ENCODE peak calls at places on chromosome 9, in five cellular contexts. B, X, W, S and Z are unnamed samples.

GRCh38 chr9:35333551-35333950 is 156.4 kb upstream of the RUSC2 start:
- DNase-seq in B (peak), X (no peak), W (no peak), S (peak), Z (peak)

GRCh38 chr9:132390966-132391365 is 15.7 kb downstream of the TTF1 start:
- DNase-seq in B (no peak), X (no peak), W (no peak), S (no peak), Z (no peak)

GRCh38 chr9:5712651-5713360 is 83.9 kb downstream of the RIC1 start:
- DNase-seq in B (no peak), X (no peak), W (no peak), S (no peak), Z (no peak)

GRCh38 chr9:121640076-121640475 is 11.4 kb upstream of the DAB2IP start:
- DNase-seq in B (peak), X (peak), W (peak), S (peak), Z (peak)

GRCh38 chr9:116209406-116210116 is 56.0 kb downstream of the PAPPA start:
- DNase-seq in B (no peak), X (no peak), W (no peak), S (no peak), Z (peak)

GRCh38 chr9:122129969-122130368 is 29.6 kb downstream of the NDUFA8 start:
- DNase-seq in B (no peak), X (no peak), W (no peak), S (no peak), Z (no peak)

GRCh38 chr9:10045598-10045997 is 567.2 kb downstream of the PTPRD start:
- DNase-seq in B (peak), X (no peak), W (no peak), S (peak), Z (peak)

GRCh38 chr9:6076856-6077255 is 61.4 kb upstream of the RANBP6 start:
- DNase-seq in B (no peak), X (no peak), W (no peak), S (peak), Z (peak)

GRCh38 chr9:121708768-121709488 is 57.5 kb downstream of the DAB2IP start:
- DNase-seq in B (no peak), X (peak), W (peak), S (no peak), Z (peak)

GRCh38 chr9:134379774-134380431 is 53.6 kb downstream of the RXRA start:
- DNase-seq in B (peak), X (no peak), W (no peak), S (no peak), Z (peak)

GRCh38 chr9:33287087-33287490 is 3.2 kb upstream of the NFX1 start:
- DNase-seq in B (peak), X (no peak), W (peak), S (peak), Z (peak)

GRCh38 chr9:34624475-34624984 is 4.2 kb upstream of the DCTN3 start:
- DNase-seq in B (no peak), X (no peak), W (no peak), S (no peak), Z (no peak)

GRCh38 chr9:93776873-93777272 is 178.3 kb downstream of the BARX1 start:
- DNase-seq in B (no peak), X (no peak), W (no peak), S (no peak), Z (no peak)

GRCh38 chr9:18849186-18849724 is 183.8 kb downstream of the SAXO1 start:
- DNase-seq in B (no peak), X (no peak), W (no peak), S (no peak), Z (no peak)

GRCh38 chr9:6758418-6759113 is 793 bp downstream of the KDM4C start:
- DNase-seq in B (peak), X (peak), W (peak), S (peak), Z (no peak)

GRCh38 chr9:113598451-113598850 is 134.9 kb downstream of the RGS3 start:
- DNase-seq in B (no peak), X (no peak), W (no peak), S (no peak), Z (no peak)

GRCh38 chr9:113599647-113600476 is 136.3 kb downstream of the RGS3 start:
- DNase-seq in B (no peak), X (no peak), W (no peak), S (peak), Z (peak)

GRCh38 chr9:113598883-113599282 is 135.4 kb downstream of the RGS3 start:
- DNase-seq in B (no peak), X (no peak), W (no peak), S (no peak), Z (no peak)

GRCh38 chr9:113596616-113597320 is 133.2 kb downstream of the RGS3 start:
- DNase-seq in B (no peak), X (peak), W (no peak), S (no peak), Z (no peak)

GRCh38 chr9:113597390-113598241 is 134.1 kb downstream of the RGS3 start:
- DNase-seq in B (no peak), X (peak), W (no peak), S (no peak), Z (no peak)
- H3K4me3 ChIP-seq in B (no peak), X (no peak), W (peak), S (no peak), Z (no peak)

DNA sequence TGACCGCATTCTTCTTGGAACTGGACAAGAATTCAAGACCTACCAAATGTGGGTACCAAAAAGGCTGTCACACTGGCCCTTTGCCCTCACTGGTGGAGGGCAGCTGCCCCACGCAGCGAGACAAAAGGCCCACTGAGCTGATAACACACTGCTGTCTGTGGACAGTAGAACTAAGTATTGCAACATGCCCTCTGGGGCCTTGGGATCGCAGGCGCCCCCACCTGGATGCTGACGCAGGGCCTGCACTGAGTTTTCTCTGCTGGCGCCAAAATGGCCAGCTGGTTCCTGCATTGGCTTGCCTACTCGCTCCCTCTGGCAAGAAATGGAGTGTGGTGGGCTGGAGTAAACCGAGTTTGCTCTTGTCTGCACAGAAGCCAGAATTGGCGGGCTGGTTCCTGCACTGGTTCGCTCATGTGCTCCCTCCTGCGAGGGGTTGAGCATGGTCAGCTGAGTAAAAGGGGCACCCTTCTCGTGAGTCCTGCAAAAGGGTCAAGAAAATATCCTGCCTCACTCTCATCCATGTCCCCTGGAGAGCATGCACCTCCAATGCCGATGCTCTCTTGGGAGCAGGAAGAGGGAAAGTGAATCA is 55.7 kb downstream of the NXNL2 start:
- DNase-seq in B (no peak), X (no peak), W (no peak), S (no peak), Z (no peak)
- TF ChIP-seq CTCF in B (no peak), X (no peak), W (peak), S (no peak), Z (no peak)

GRCh38 chr9:113682297-113682771 is 193.8 kb upstream of the ZNF618 start:
- DNase-seq in B (peak), X (peak), W (peak), S (peak), Z (peak)
- H3K4me3 ChIP-seq in B (no peak), X (no peak), W (no peak), S (no peak), Z (no peak)

GRCh38 chr9:69932901-69933300 is 110.7 kb upstream of the MAMDC2 start:
- DNase-seq in B (peak), X (no peak), W (no peak), S (peak), Z (no peak)
- TF ChIP-seq CTCF in B (peak), X (no peak), W (peak), S (peak), Z (peak)

GRCh38 chr9:137129456-137130175 is 9.3 kb upstream of the GRIN1 start:
- DNase-seq in B (peak), X (peak), W (peak), S (peak), Z (peak)

GRCh38 chr9:137128158-137129088 is 10.5 kb upstream of the GRIN1 start:
- DNase-seq in B (no peak), X (no peak), W (peak), S (no peak), Z (no peak)

GRCh38 chr9:137129089-137129455 is 9.9 kb upstream of the GRIN1 start:
- DNase-seq in B (peak), X (no peak), W (peak), S (peak), Z (peak)

GRCh38 chr9:137126786-137127185 is 12.2 kb upstream of the GRIN1 start:
- DNase-seq in B (no peak), X (no peak), W (no peak), S (no peak), Z (no peak)

DNA sequence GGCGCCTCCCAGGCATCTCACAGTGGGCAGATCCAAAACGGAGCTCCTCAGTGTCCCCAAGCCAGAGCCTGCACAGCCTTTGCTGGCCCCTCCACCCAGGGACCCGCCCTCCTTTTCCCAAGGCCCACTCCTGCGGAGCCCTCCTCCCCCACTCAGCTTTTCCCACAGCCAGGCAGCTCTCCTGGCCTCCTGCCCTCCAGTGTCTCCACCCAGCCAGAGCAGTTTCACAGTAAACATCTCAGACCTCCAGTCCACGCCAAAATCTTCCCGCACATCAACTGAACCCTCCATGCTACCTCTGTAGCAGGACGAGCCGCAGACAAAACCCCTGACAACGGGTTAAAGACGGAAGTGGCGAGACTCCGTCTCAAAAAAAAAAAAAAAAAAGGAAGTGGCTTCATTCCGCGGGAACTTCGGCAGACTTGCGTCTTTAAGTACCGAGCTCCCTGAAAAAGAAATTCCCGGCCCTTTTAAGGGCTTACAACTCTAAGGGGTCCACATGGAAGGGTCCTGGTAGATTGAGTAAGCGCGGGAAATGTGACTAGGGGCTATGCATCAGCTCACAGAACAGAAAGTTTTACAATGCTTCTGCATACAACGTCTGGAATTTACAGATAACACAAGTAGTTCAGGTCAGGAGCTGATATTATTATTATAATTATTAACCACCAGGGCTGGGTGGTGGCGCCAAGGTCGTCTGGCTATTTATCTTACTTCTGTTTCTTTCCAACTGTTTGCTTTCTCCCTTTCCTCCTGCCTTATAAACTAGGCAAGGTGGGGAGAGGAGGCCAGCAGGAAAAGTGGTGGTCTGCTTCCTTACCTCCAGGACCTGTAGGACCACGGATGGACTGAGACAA is 11.4 kb upstream of the GRIN1 start:
- DNase-seq in B (no peak), X (no peak), W (no peak), S (peak), Z (no peak)
- H3K4me3 ChIP-seq in B (no peak), X (no peak), W (no peak), S (no peak), Z (peak)

DNA sequence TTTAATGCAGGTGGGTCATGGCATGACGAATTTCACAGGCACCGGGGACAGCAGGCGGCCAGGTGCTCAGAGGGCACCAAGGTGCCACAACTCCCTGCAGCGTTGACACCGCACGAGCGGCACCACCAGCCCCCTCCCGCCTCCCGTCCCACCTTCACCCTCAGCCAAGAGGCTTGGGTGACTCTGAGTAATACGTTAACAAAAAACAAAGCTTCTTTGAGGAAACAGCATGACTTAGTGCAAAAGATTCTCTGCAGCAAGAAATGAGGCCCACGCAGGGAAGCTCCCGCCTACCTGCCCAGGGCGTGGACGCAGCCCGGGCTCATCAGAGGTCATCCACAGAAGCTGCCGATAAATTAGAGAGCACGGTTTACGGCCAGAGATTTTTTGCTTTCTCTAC is 4.1 kb downstream of the TMEM250 start:
- DNase-seq in B (no peak), X (no peak), W (no peak), S (no peak), Z (no peak)
- TF ChIP-seq CTCF in B (no peak), X (no peak), W (no peak), S (no peak), Z (no peak)

GRCh38 chr9:72954431-72955420 is 1.9 kb upstream of the ALDH1A1 start:
- DNase-seq in B (no peak), X (peak), W (no peak), S (peak), Z (peak)

GRCh38 chr9:72951043-72951442 is 1.8 kb downstream of the ALDH1A1 start:
- DNase-seq in B (no peak), X (no peak), W (no peak), S (no peak), Z (no peak)

GRCh38 chr9:72952394-72952720 is 496 bp downstream of the ALDH1A1 start:
- DNase-seq in B (no peak), X (no peak), W (no peak), S (no peak), Z (no peak)

GRCh38 chr9:72951520-72952393 is 1.1 kb downstream of the ALDH1A1 start:
- DNase-seq in B (no peak), X (no peak), W (no peak), S (no peak), Z (no peak)

DNA sequence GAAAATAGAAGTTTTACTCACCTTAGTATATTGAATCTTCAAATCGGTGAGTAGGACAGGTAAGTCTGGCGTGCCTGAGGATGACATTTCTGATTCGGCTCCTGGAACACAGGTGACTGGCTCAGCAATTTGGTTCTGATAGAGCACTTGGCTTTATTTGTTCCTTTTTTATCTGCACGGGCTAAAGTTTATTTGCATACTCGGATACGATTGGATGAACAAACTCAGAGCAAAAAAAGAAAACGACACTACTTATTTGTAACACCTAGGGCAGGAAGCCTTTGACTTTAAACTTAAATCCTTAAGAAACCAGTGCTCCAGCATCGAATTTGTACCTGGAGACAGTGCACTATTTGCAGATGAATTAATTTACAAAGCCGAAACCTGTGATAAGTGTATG is at the start of gene ALDH1A1:
- DNase-seq in B (no peak), X (no peak), W (no peak), S (no peak), Z (peak)
- H3K4me3 ChIP-seq in B (no peak), X (peak), W (no peak), S (no peak), Z (no peak)

GRCh38 chr9:96109718-96110351 is 192.1 kb downstream of the HSD17B3 start:
- DNase-seq in B (peak), X (peak), W (no peak), S (peak), Z (peak)

GRCh38 chr9:96116275-96117051 is 185.5 kb downstream of the HSD17B3 start:
- DNase-seq in B (no peak), X (peak), W (peak), S (peak), Z (no peak)

GRCh38 chr9:96117398-96118060 is 184.4 kb downstream of the HSD17B3 start:
- DNase-seq in B (peak), X (no peak), W (no peak), S (no peak), Z (no peak)

GRCh38 chr9:96107436-96107835 is 194.5 kb downstream of the HSD17B3 start:
- DNase-seq in B (no peak), X (no peak), W (no peak), S (no peak), Z (no peak)

GRCh38 chr9:96113045-96113444 is 188.9 kb downstream of the HSD17B3 start:
- DNase-seq in B (no peak), X (no peak), W (no peak), S (no peak), Z (no peak)
- TF ChIP-seq CTCF in B (no peak), X (no peak), W (no peak), S (no peak), Z (no peak)

DNA sequence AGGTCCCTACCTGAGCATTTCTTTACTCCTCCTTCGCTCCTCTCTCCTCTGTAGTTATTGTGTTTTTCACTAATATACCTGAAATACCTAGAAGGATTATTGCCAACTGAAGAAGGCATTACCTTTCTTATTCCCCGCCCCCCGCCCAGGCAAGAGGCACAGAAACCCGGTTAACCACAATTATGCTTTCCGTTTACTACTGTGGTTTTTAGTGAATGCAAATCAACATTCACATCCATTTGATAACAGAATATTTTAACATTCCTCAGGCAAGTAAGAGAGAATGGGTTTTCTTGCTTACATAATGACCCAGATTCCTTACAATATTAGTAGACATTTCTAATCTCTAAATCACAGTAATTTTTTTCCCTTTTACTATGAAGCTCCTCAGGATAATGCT is 137.0 kb downstream of the PCSK5 start:
- DNase-seq in B (peak), X (no peak), W (no peak), S (peak), Z (no peak)
- H3K4me3 ChIP-seq in B (no peak), X (no peak), W (no peak), S (no peak), Z (no peak)

GRCh38 chr9:86096382-86096781 is 3.0 kb downstream of the GOLM1 start:
- DNase-seq in B (peak), X (no peak), W (no peak), S (peak), Z (peak)

GRCh38 chr9:86098793-86099694 is at the start of gene GOLM1:
- DNase-seq in B (peak), X (peak), W (peak), S (peak), Z (peak)

GRCh38 chr9:86097510-86098224 is 1.7 kb downstream of the GOLM1 start:
- DNase-seq in B (no peak), X (no peak), W (peak), S (no peak), Z (no peak)

GRCh38 chr9:86102626-86103025 is 3.3 kb upstream of the GOLM1 start:
- DNase-seq in B (no peak), X (no peak), W (no peak), S (no peak), Z (no peak)

DNA sequence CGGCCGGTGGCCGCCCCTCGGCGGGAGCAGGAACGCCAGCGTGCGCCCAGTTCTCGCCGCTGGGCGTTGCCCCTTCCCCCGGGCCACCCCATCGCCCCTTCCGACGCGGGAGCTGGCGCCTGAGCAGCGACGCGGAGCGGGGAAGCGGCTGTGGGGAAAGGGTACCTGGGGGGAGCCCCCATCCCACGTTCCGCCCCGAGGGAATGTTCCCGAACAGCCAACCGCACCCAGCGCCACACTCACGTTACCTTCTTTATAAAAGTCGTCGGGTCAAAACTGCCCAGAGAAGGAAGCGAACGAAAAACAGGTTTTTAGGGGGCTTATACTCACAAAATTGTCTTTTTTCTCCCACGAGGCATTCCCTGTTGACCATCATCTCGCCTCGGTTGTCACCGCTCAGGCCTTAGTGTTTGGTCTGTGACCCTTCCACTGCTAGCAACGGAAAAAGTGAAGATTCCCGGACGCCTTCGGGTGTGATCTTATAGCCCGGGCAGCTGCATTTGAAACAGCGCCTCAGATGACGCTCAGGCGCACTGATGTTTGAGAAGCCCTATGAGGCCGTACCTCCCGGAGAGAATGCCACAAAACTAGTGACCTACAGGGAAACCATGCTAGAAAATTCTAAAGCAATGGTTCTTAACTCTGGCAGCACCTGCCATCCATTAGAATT is 472 bp upstream of the GOLM1 start:
- DNase-seq in B (peak), X (peak), W (peak), S (peak), Z (peak)
- TF ChIP-seq CTCF in B (no peak), X (no peak), W (no peak), S (peak), Z (no peak)